ENCODE peak calls at places on chromosomes 4 and X, in six cellular contexts. E, P, S, U, Q and Y are unnamed samples.

GRCh38 chr4:176193126-176193525 is 2.3 kb downstream of the SPATA4 start:
- DNase-seq in E (no peak), P (no peak), S (no peak), U (peak), Q (no peak), Y (no peak)

GRCh38 chr4:80096175-80096850 is 23.3 kb upstream of the ANTXR2 start:
- DNase-seq in E (no peak), P (no peak), S (no peak), U (no peak), Q (no peak), Y (no peak)

GRCh38 chr4:147102596-147102995 is 156.9 kb upstream of the TTC29 start:
- DNase-seq in E (no peak), P (no peak), S (no peak), U (peak), Q (no peak), Y (no peak)

GRCh38 chr4:82733636-82734035 is 65.0 kb downstream of the SCD5 start:
- DNase-seq in E (no peak), P (no peak), S (no peak), U (peak), Q (no peak), Y (no peak)

GRCh38 chrX:136907626-136908025 is 27.1 kb upstream of the RBMX start:
- DNase-seq in E (no peak), P (no peak), S (no peak), U (no peak), Q (no peak), Y (no peak)

GRCh38 chr4:75172551-75172950 is 239.6 kb downstream of the PARM1 start:
- DNase-seq in E (no peak), P (no peak), S (no peak), U (no peak), Q (no peak), Y (no peak)

GRCh38 chrX:41984628-41985027 is 61.3 kb upstream of the CASK start:
- DNase-seq in E (no peak), P (no peak), S (peak), U (no peak), Q (no peak), Y (no peak)

GRCh38 chr4:96228463-96228862 is 388.6 kb downstream of the PDHA2 start:
- DNase-seq in E (no peak), P (no peak), S (peak), U (no peak), Q (no peak), Y (no peak)

GRCh38 chr4:135497563-135498152 is 1296.1 kb upstream of the PABPC4L start:
- DNase-seq in E (no peak), P (no peak), S (no peak), U (no peak), Q (no peak), Y (no peak)

GRCh38 chr4:156754832-156755570 is 216.6 kb downstream of the PDGFC start:
- DNase-seq in E (no peak), P (no peak), S (no peak), U (peak), Q (no peak), Y (no peak)

GRCh38 chrX:27924261-27924660 is 57.0 kb downstream of the DCAF8L1 start:
- DNase-seq in E (no peak), P (no peak), S (no peak), U (peak), Q (no peak), Y (no peak)

GRCh38 chr4:2834001-2834921 is 9.4 kb upstream of the ADD1 start:
- DNase-seq in E (peak), P (peak), S (no peak), U (no peak), Q (no peak), Y (no peak)

GRCh38 chrX:2871817-2872216 is 43.1 kb downstream of the GYG2 start:
- DNase-seq in E (no peak), P (no peak), S (no peak), U (no peak), Q (no peak), Y (no peak)

GRCh38 chrX:20061869-20062254 is 54.8 kb downstream of the MAP7D2 start:
- DNase-seq in E (no peak), P (no peak), S (no peak), U (peak), Q (no peak), Y (no peak)

GRCh38 chr4:37008199-37008598 is 236.3 kb upstream of the NWD2 start:
- DNase-seq in E (no peak), P (no peak), S (peak), U (peak), Q (no peak), Y (no peak)

GRCh38 chrX:10952619-10953018 is 158.5 kb upstream of the HCCS start:
- DNase-seq in E (no peak), P (no peak), S (no peak), U (peak), Q (no peak), Y (no peak)

GRCh38 chr4:7312691-7313090 is 120.4 kb downstream of the SORCS2 start:
- DNase-seq in E (no peak), P (no peak), S (no peak), U (no peak), Q (no peak), Y (no peak)

GRCh38 chr4:155954939-155955338 is 1.3 kb upstream of the CTSO start:
- DNase-seq in E (no peak), P (no peak), S (peak), U (peak), Q (no peak), Y (no peak)

GRCh38 chr4:71270901-71271300 is 67.9 kb upstream of the SLC4A4 start:
- DNase-seq in E (peak), P (no peak), S (peak), U (peak), Q (no peak), Y (peak)

GRCh38 chr4:8082517-8083055 is 76.0 kb downstream of the ABLIM2 start:
- DNase-seq in E (no peak), P (no peak), S (no peak), U (no peak), Q (no peak), Y (no peak)

GRCh38 chr4:76744253-76744921 is 153.6 kb downstream of the SOWAHB start:
- DNase-seq in E (no peak), P (no peak), S (no peak), U (peak), Q (no peak), Y (no peak)

GRCh38 chr4:6071959-6072720 is 53.9 kb upstream of the C4orf50 start:
- DNase-seq in E (no peak), P (peak), S (no peak), U (no peak), Q (no peak), Y (no peak)

GRCh38 chr4:153260553-153261306 is 56.5 kb downstream of the TRIM2 start:
- DNase-seq in E (no peak), P (no peak), S (no peak), U (no peak), Q (no peak), Y (no peak)

GRCh38 chrX:88244066-88244465 is 503.0 kb upstream of the CPXCR1 start:
- DNase-seq in E (no peak), P (no peak), S (no peak), U (no peak), Q (no peak), Y (no peak)

GRCh38 chrX:133921764-133922389 is 63.5 kb downstream of the GPC3 start:
- DNase-seq in E (peak), P (peak), S (peak), U (peak), Q (peak), Y (peak)

GRCh38 chrX:25004040-25004439 is 11.7 kb downstream of the ARX start:
- DNase-seq in E (no peak), P (no peak), S (no peak), U (no peak), Q (no peak), Y (no peak)

GRCh38 chr4:167509551-167509950 is 275.3 kb upstream of the SPOCK3 start:
- DNase-seq in E (no peak), P (no peak), S (no peak), U (no peak), Q (no peak), Y (no peak)

GRCh38 chrX:23662853-23663252 is 4.4 kb upstream of the PRDX4 start:
- DNase-seq in E (no peak), P (no peak), S (no peak), U (peak), Q (no peak), Y (no peak)